ENCODE peak calls at places on chromosomes 4 and X, in seven cellular contexts. One of them, this sample, is unnamed.

GRCh38 chr4:110049951-110050925 is 137.6 kb downstream of the EGF start:
- DNase-seq in amniotic stem cell: no peak
- DNase-seq in AML-193: peak; percentile 36
- DNase-seq in NCI-H1092: peak; percentile 11
- DNase-seq in posterior cingulate gyrus: peak; percentile 25
- DNase-seq in effector CD4-positive, alpha-beta T cell: peak; percentile 29
- DNase-seq in Calu3: peak; percentile 18
- DNase-seq in this sample: peak; percentile 10

GRCh38 chrX:68163446-68163845 is 269.8 kb downstream of the OPHN1 start:
- DNase-seq in effector CD4-positive, alpha-beta T cell: no peak
- DNase-seq in posterior cingulate gyrus: no peak
- DNase-seq in NCI-H1092: no peak
- DNase-seq in Calu3: no peak
- DNase-seq in amniotic stem cell: no peak
- DNase-seq in AML-193: no peak
- DNase-seq in this sample: no peak

GRCh38 chr4:67344594-67345380 is 200.5 kb downstream of the CENPC start:
- DNase-seq in posterior cingulate gyrus: no peak
- DNase-seq in effector CD4-positive, alpha-beta T cell: no peak
- DNase-seq in AML-193: no peak
- DNase-seq in amniotic stem cell: no peak
- DNase-seq in NCI-H1092: no peak
- DNase-seq in Calu3: no peak
- DNase-seq in this sample: no peak

GRCh38 chr4:10979032-10979431 is 294.5 kb upstream of the CLNK start:
- DNase-seq in NCI-H1092: no peak
- DNase-seq in effector CD4-positive, alpha-beta T cell: no peak
- DNase-seq in posterior cingulate gyrus: no peak
- DNase-seq in Calu3: no peak
- DNase-seq in amniotic stem cell: no peak
- DNase-seq in AML-193: no peak
- DNase-seq in this sample: no peak

GRCh38 chr4:4694296-4694772 is 152.5 kb upstream of the STX18 start:
- DNase-seq in effector CD4-positive, alpha-beta T cell: no peak
- DNase-seq in posterior cingulate gyrus: no peak
- DNase-seq in Calu3: no peak
- DNase-seq in amniotic stem cell: no peak
- DNase-seq in AML-193: no peak
- DNase-seq in NCI-H1092: no peak
- DNase-seq in this sample: no peak

GRCh38 chr4:79048878-79049277 is 109.6 kb upstream of the PAQR3 start:
- DNase-seq in Calu3: no peak
- DNase-seq in NCI-H1092: peak; percentile 57
- DNase-seq in AML-193: no peak
- DNase-seq in posterior cingulate gyrus: no peak
- DNase-seq in effector CD4-positive, alpha-beta T cell: no peak
- DNase-seq in amniotic stem cell: no peak
- DNase-seq in this sample: no peak

GRCh38 chrX:12894074-12894691 is 12.2 kb upstream of the TLR8 start:
- DNase-seq in effector CD4-positive, alpha-beta T cell: peak; percentile 24
- DNase-seq in posterior cingulate gyrus: peak; percentile 20
- DNase-seq in NCI-H1092: peak; percentile 1
- DNase-seq in amniotic stem cell: no peak
- DNase-seq in Calu3: peak; percentile 40
- DNase-seq in AML-193: peak; percentile 13
- DNase-seq in this sample: no peak

GRCh38 chrX:154734101-154734781 is 16.6 kb downstream of the GAB3 start:
- DNase-seq in AML-193: peak; percentile 76
- DNase-seq in NCI-H1092: no peak
- DNase-seq in Calu3: no peak
- DNase-seq in amniotic stem cell: no peak
- DNase-seq in posterior cingulate gyrus: no peak
- DNase-seq in effector CD4-positive, alpha-beta T cell: peak; percentile 16
- DNase-seq in this sample: no peak

GRCh38 chr4:2258091-2259035 is 3.5 kb downstream of the MXD4 start:
- DNase-seq in Calu3: no peak
- DNase-seq in effector CD4-positive, alpha-beta T cell: peak; percentile 1
- DNase-seq in NCI-H1092: no peak
- DNase-seq in AML-193: no peak
- DNase-seq in amniotic stem cell: no peak
- DNase-seq in posterior cingulate gyrus: peak; percentile 6
- DNase-seq in this sample: no peak

GRCh38 chr4:95106408-95106928 is 348.7 kb downstream of the BMPR1B start:
- DNase-seq in amniotic stem cell: no peak
- DNase-seq in posterior cingulate gyrus: no peak
- DNase-seq in effector CD4-positive, alpha-beta T cell: no peak
- DNase-seq in NCI-H1092: no peak
- DNase-seq in AML-193: no peak
- DNase-seq in Calu3: no peak
- DNase-seq in this sample: no peak

GRCh38 chr4:82561745-82562552 is at the start of gene TMEM150C:
- DNase-seq in posterior cingulate gyrus: peak; percentile 29
- DNase-seq in AML-193: no peak
- DNase-seq in amniotic stem cell: no peak
- DNase-seq in NCI-H1092: peak; percentile 31
- DNase-seq in effector CD4-positive, alpha-beta T cell: no peak
- DNase-seq in Calu3: peak; percentile 25
- DNase-seq in this sample: no peak

GRCh38 chr4:37948542-37948941 is 11.7 kb upstream of the PTTG2 start:
- DNase-seq in posterior cingulate gyrus: no peak
- DNase-seq in Calu3: no peak
- DNase-seq in NCI-H1092: no peak
- DNase-seq in AML-193: no peak
- DNase-seq in amniotic stem cell: no peak
- DNase-seq in effector CD4-positive, alpha-beta T cell: no peak
- DNase-seq in this sample: no peak

GRCh38 chr4:109078724-109079123 is 223.7 kb downstream of the COL25A1 start:
- DNase-seq in AML-193: no peak
- DNase-seq in Calu3: peak; percentile 1
- DNase-seq in NCI-H1092: no peak
- DNase-seq in effector CD4-positive, alpha-beta T cell: no peak
- DNase-seq in posterior cingulate gyrus: no peak
- DNase-seq in amniotic stem cell: no peak
- DNase-seq in this sample: no peak

GRCh38 chrX:43595931-43596330 is 60.2 kb upstream of the MAOA start:
- DNase-seq in amniotic stem cell: no peak
- DNase-seq in AML-193: peak; percentile 26
- DNase-seq in NCI-H1092: no peak
- DNase-seq in effector CD4-positive, alpha-beta T cell: no peak
- DNase-seq in posterior cingulate gyrus: no peak
- DNase-seq in Calu3: no peak
- DNase-seq in this sample: no peak

GRCh38 chr4:124931050-124931449 is 218.5 kb upstream of the ANKRD50 start:
- DNase-seq in amniotic stem cell: peak; percentile 34
- DNase-seq in AML-193: no peak
- DNase-seq in NCI-H1092: no peak
- DNase-seq in Calu3: no peak
- DNase-seq in effector CD4-positive, alpha-beta T cell: no peak
- DNase-seq in posterior cingulate gyrus: no peak
- DNase-seq in this sample: no peak

GRCh38 chr4:164293181-164293580 is 460.8 kb upstream of the SMIM31 start:
- DNase-seq in posterior cingulate gyrus: no peak
- DNase-seq in AML-193: no peak
- DNase-seq in effector CD4-positive, alpha-beta T cell: no peak
- DNase-seq in amniotic stem cell: no peak
- DNase-seq in Calu3: no peak
- DNase-seq in NCI-H1092: no peak
- DNase-seq in this sample: no peak

GRCh38 chr4:84907145-84907544 is 59.3 kb downstream of the WDFY3 start:
- DNase-seq in posterior cingulate gyrus: no peak
- DNase-seq in amniotic stem cell: no peak
- DNase-seq in NCI-H1092: no peak
- DNase-seq in Calu3: no peak
- DNase-seq in AML-193: no peak
- DNase-seq in effector CD4-positive, alpha-beta T cell: no peak
- DNase-seq in this sample: no peak

GRCh38 chrX:18640686-18641085 is 31.2 kb downstream of the RS1 start:
- DNase-seq in posterior cingulate gyrus: peak; percentile 16
- DNase-seq in amniotic stem cell: no peak
- DNase-seq in AML-193: no peak
- DNase-seq in effector CD4-positive, alpha-beta T cell: no peak
- DNase-seq in Calu3: no peak
- DNase-seq in NCI-H1092: no peak
- DNase-seq in this sample: no peak

GRCh38 chrX:123169247-123169901 is 14.7 kb upstream of the GRIA3 start:
- DNase-seq in amniotic stem cell: no peak
- DNase-seq in posterior cingulate gyrus: no peak
- DNase-seq in effector CD4-positive, alpha-beta T cell: no peak
- DNase-seq in Calu3: peak; percentile 3
- DNase-seq in NCI-H1092: no peak
- DNase-seq in AML-193: no peak
- DNase-seq in this sample: no peak

GRCh38 chr4:61532324-61532723 is 332.2 kb downstream of the ADGRL3 start:
- DNase-seq in Calu3: no peak
- DNase-seq in AML-193: no peak
- DNase-seq in effector CD4-positive, alpha-beta T cell: no peak
- DNase-seq in amniotic stem cell: no peak
- DNase-seq in NCI-H1092: no peak
- DNase-seq in posterior cingulate gyrus: no peak
- DNase-seq in this sample: no peak

GRCh38 chrX:14616301-14616700 is 87.0 kb downstream of the GLRA2 start:
- DNase-seq in Calu3: no peak
- DNase-seq in AML-193: no peak
- DNase-seq in posterior cingulate gyrus: no peak
- DNase-seq in NCI-H1092: no peak
- DNase-seq in effector CD4-positive, alpha-beta T cell: no peak
- DNase-seq in amniotic stem cell: no peak
- DNase-seq in this sample: no peak